ENCODE peak calls at places on chromosomes 11 and 22, in four cellular contexts. O is A549, E is HepG2, Z is K562. J is an unnamed sample.

GRCh38 chr11:19243143-19243542 is 2.4 kb upstream of the E2F8 start:
- DNase-seq in O (no peak), E (no peak), Z (no peak), J (no peak)

GRCh38 chr22:42811510-42811909 is 45.6 kb downstream of the ARFGAP3 start:
- DNase-seq in O (no peak), E (no peak), Z (no peak), J (no peak)

GRCh38 chr11:75717608-75718403 is at the start of gene MOGAT2:
- DNase-seq in O (no peak), E (no peak), Z (no peak), J (no peak)

GRCh38 chr11:62461740-62462522 is 43.1 kb downstream of the SCGB1A1 start:
- DNase-seq in O (peak), E (no peak), Z (peak), J (no peak)

GRCh38 chr11:26827567-26828037 is 105.7 kb upstream of the SLC5A12 start:
- DNase-seq in O (no peak), E (no peak), Z (no peak), J (no peak)

GRCh38 chr11:35418282-35418846 is 994 bp downstream of the SLC1A2 start:
- DNase-seq in O (peak), E (no peak), Z (no peak), J (peak)

GRCh38 chr11:119338946-119339580 is 1.6 kb downstream of the C1QTNF5 start:
- DNase-seq in O (no peak), E (no peak), Z (no peak), J (no peak)

GRCh38 chr22:22316589-22316988 is 72.0 kb downstream of the VPREB1 start:
- DNase-seq in O (no peak), E (no peak), Z (no peak), J (no peak)

GRCh38 chr22:44102856-44103255 is 77.9 kb upstream of the PARVG start:
- DNase-seq in O (no peak), E (no peak), Z (no peak), J (no peak)

GRCh38 chr11:67056640-67057409 is at the start of gene RHOD:
- DNase-seq in O (no peak), E (no peak), Z (no peak), J (no peak)

GRCh38 chr11:9613118-9613829 is 39.8 kb downstream of the WEE1 start:
- DNase-seq in O (peak), E (peak), Z (peak), J (peak)

GRCh38 chr22:26884921-26885320 is 227.5 kb downstream of the MIAT start:
- DNase-seq in O (no peak), E (no peak), Z (no peak), J (no peak)

GRCh38 chr11:134228625-134229024 is 4.2 kb downstream of the VPS26B start:
- DNase-seq in O (no peak), E (no peak), Z (no peak), J (no peak)

GRCh38 chr11:65489061-65489705 is 9.7 kb upstream of the MALAT1 start:
- DNase-seq in O (peak), E (peak), Z (no peak), J (no peak)

GRCh38 chr11:27204527-27204926 is 158.5 kb downstream of the CCDC34 start:
- DNase-seq in O (peak), E (peak), Z (peak), J (no peak)

GRCh38 chr11:64928957-64929356 is 4.5 kb downstream of the PPP2R5B start:
- DNase-seq in O (no peak), E (no peak), Z (no peak), J (no peak)

DNA sequence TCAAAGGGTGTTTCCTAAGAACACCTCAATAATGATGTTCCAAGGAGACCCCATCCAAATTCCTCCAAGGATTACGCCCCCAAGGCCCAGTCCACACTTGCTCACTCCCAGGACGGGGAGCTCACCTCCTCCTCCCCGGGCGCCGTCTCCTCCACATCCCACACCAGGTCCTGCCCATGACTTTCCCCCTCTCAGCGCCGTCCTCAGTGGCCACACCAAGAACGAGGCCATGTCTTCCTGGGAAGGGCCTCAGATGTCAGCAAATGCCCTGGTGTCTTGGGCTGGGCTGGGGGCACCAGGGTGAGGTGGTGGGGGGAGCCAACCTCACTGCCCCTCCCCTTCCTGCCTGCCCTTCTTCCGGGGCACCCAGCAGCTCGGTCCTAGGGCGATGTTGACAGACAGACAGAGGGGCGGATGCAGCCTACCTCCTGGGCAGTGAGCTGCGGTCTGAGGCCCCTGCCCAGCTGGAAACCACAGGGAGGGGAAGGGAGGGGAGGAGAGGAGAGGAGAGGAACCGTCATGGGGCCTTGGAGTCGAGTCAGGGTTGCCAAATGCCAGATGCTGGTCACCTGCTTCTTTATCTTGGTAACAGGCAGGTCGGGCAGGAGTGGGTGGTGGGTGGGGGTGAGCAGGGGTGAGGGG is at the start of the genes C11orf21 and TSPAN32:
- DNase-seq in O (no peak), E (peak), Z (peak), J (no peak)
- H3K4me3 ChIP-seq in O (no peak), E (peak), Z (peak), J (no peak)

DNA sequence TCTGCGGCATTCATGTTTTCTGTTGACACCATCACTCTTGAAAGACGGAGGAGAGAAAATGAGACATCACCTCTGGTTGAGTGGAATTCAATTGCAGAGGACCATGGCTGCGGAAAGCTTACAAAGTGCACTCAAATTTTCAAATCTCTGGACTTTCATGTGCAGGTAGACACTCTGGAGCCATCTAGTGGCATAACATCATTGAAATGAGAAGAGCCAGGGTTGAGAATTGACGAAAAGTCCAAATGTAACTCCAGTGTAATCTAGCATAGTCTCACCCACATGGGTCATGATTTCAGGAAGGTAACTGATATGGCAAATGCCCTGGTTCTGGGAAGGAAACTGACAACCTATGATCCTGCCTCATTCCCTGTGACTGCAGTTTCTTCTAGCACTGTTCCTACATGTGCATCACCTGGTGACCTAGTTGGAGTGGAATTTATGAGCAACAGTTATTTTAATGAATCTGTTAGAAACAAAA is 687.8 kb downstream of the KCNA4 start:
- DNase-seq in O (peak), E (peak), Z (no peak), J (peak)
- TF ChIP-seq SMC3 in O (peak), E (peak), Z (no peak), J (peak)

DNA sequence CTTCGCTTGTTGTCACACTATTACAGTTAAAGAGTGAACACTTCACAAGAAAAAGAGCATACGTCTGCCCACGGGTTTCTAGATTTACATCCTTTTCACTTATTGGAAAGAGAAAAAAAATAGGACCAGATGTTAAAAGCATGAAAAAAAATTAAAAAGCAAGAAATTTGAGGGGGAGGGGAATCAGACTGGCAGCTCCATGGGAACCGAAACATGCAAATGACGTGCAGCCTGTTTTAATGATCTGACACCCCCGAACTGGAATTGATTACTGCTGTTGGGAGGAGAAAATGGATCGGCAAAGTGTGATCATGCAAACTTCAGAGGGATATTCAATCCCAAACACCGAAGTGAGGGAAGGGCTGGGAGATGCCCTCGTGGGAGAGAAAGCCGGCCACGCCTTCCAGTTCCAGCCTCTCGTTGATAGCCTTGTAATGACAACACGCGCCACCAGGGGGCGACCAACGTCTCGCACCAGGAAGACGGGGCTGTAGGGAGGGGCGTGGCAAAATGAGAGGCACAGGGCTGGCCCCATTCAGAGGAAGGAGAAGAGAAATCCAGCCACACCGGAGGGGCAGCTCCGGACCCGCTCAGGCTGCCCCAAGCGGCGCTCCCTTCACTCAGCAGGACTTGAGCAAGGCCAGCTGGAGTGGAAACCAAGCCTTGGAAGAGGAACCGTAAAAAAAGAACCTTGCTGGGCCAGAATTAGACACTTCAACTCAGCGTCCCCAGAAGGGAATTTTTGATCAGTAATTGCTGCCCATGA is 53.8 kb upstream of the SYT13 start:
- DNase-seq in O (peak), E (peak), Z (peak), J (peak)
- H3K4me3 ChIP-seq in O (peak), E (no peak), Z (no peak), J (peak)

GRCh38 chr22:25623310-25623734 is 58.8 kb downstream of the GRK3 start:
- DNase-seq in O (no peak), E (no peak), Z (no peak), J (no peak)

GRCh38 chr22:25622011-25622410 is 57.5 kb downstream of the GRK3 start:
- DNase-seq in O (no peak), E (no peak), Z (no peak), J (no peak)

GRCh38 chr22:25624486-25624885 is 60.0 kb downstream of the GRK3 start:
- DNase-seq in O (no peak), E (peak), Z (no peak), J (no peak)

GRCh38 chr22:25626146-25626992 is 61.9 kb downstream of the GRK3 start:
- DNase-seq in O (no peak), E (no peak), Z (no peak), J (no peak)

DNA sequence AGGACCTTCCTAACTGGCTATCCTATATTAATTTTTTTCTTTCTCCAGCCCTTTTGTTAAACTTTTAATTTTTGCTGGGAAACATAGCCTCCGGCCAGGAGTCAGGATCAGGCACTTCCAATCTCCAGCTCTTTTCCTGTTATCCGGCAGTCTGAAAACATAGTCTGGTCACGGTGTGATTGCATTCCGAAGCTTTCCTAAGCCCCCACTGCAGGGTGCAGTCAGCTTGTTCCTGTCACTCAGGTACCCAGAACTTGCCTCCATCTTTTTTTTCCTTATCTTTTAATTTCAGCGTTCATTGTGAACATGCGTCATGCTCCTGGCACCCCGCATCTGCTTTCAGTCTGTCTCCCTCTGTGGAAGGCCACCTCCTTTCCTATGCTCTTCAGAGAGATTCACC is 59.4 kb downstream of the GRK3 start:
- DNase-seq in O (no peak), E (no peak), Z (no peak), J (no peak)
- TF ChIP-seq SMC3 in O (no peak), E (no peak), Z (no peak), J (no peak)